ENCODE peak calls at places on chromosomes 6 and 20, in five cellular contexts. H is fibroblast of lung, W is A549, I is left lung, M is brain microvascular endothelial cell. Y is an unnamed sample.

GRCh38 chr6:32298632-32299336 is 72.9 kb downstream of the TSBP1 start:
- DNase-seq in I (no peak), W (peak; percentile 3), M (no peak), H (peak; percentile 23), Y (no peak)

GRCh38 chr6:166313255-166314070 is 5.3 kb upstream of the PRR18 start:
- DNase-seq in M (no peak), H (peak; percentile 58), I (peak; percentile 84), W (peak; percentile 31), Y (peak; percentile 61)

GRCh38 chr20:3330046-3330741 is 77.3 kb downstream of the DNAAF9 start:
- DNase-seq in H (peak; percentile 61), I (no peak), W (no peak), M (no peak), Y (no peak)

GRCh38 chr20:32779500-32780215 is 17.5 kb downstream of the DNMT3B start:
- DNase-seq in H (no peak), I (no peak), W (no peak), M (no peak), Y (no peak)

GRCh38 chr6:42084889-42085288 is 34.6 kb downstream of the TAF8 start:
- DNase-seq in H (peak; percentile 35), I (no peak), W (peak; percentile 25), M (no peak), Y (no peak)

GRCh38 chr6:81789303-81789702 is 36.8 kb upstream of the TENT5A start:
- DNase-seq in M (no peak), W (no peak), H (no peak), I (no peak), Y (no peak)

GRCh38 chr6:108738684-108739406 is 109.4 kb upstream of the ARMC2 start:
- DNase-seq in H (no peak), W (no peak), I (no peak), M (no peak), Y (no peak)

GRCh38 chr6:78347191-78347916 is 520.0 kb upstream of the IRAK1BP1 start:
- DNase-seq in W (no peak), H (no peak), M (peak; percentile 31), I (no peak), Y (no peak)

GRCh38 chr6:116268589-116269293 is 11.0 kb downstream of the TSPYL1 start:
- DNase-seq in M (peak; percentile 67), I (no peak), H (peak; percentile 90), W (peak; percentile 44), Y (no peak)

GRCh38 chr6:34273242-34273805 is 24.5 kb upstream of the SMIM29 start:
- DNase-seq in H (peak; percentile 11), M (peak; percentile 32), W (no peak), I (no peak), Y (no peak)

GRCh38 chr20:36836591-36837329 is 39.2 kb upstream of the TLDC2 start:
- DNase-seq in W (peak; percentile 69), H (peak; percentile 61), I (peak; percentile 86), M (peak; percentile 67), Y (peak; percentile 77)

GRCh38 chr20:44990957-44991356 is 24.6 kb downstream of the STK4 start:
- DNase-seq in W (no peak), M (no peak), I (no peak), H (peak; percentile 6), Y (no peak)
- H3K27ac ChIP-seq in W (no peak overlapping the region), M (no peak overlapping the region), I (peak overlapping the region; percentile 15), H (no peak overlapping the region), Y (peak overlapping the region; percentile 31)

GRCh38 chr6:89352329-89353117 is at the start of gene UBE2J1:
- DNase-seq in H (peak; percentile 94), I (peak; percentile 100), W (peak; percentile 48), M (peak; percentile 90), Y (peak; percentile 97)
- TF ChIP-seq CTCF in H (no peak), I (peak; percentile 8), W (no peak), M (no peak), Y (no peak)

GRCh38 chr6:7484666-7485065 is 56.8 kb upstream of the DSP start:
- DNase-seq in I (no peak), M (no peak), H (no peak), W (no peak), Y (no peak)

GRCh38 chr6:7475081-7475480 is 66.4 kb upstream of the DSP start:
- DNase-seq in W (no peak), H (no peak), M (no peak), I (no peak), Y (no peak)

GRCh38 chr6:7473805-7474329 is 67.6 kb upstream of the DSP start:
- DNase-seq in M (no peak), W (no peak), H (no peak), I (no peak), Y (no peak)

DNA sequence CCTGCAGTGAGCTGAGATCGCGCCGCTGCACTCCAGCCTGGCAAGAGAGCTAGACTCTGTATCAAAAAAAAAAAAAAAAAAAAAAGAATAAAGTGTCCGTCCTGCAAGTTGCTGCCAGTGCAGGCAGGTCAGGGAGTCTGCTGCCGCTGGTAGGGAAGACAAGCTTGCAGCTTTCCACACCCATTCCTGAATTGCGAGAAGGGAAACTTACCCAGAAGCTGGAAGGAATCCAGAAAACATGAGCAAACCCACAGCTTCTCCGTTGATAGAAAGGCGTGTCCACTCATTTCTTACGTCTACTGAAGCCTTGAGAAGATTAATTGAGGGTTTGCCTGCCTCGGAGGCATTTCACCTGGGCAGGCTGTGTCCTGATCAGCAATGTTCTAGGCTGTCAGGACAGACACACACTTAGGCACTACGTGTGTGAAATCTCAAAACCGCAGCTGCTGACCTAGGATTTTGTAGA is 61.6 kb upstream of the DSP start:
- DNase-seq in H (peak; percentile 16), W (peak; percentile 51), I (no peak), M (no peak), Y (peak; percentile 64)
- H3K27ac ChIP-seq in H (no peak overlapping the region), W (peak overlapping the region; percentile 64), I (no peak overlapping the region), M (no peak overlapping the region), Y (peak overlapping the region; percentile 71)

GRCh38 chr20:2282181-2282580 is 13.6 kb upstream of the TGM3 start:
- DNase-seq in W (no peak), H (no peak), I (no peak), M (no peak), Y (no peak)

GRCh38 chr20:2280083-2280482 is 15.7 kb upstream of the TGM3 start:
- DNase-seq in M (no peak), H (no peak), I (no peak), W (no peak), Y (no peak)

GRCh38 chr20:2279245-2279779 is 16.5 kb upstream of the TGM3 start:
- DNase-seq in H (no peak), W (no peak), M (no peak), I (no peak), Y (no peak)

GRCh38 chr20:2283706-2284423 is 11.9 kb upstream of the TGM3 start:
- DNase-seq in M (no peak), I (no peak), H (no peak), W (no peak), Y (no peak)

DNA sequence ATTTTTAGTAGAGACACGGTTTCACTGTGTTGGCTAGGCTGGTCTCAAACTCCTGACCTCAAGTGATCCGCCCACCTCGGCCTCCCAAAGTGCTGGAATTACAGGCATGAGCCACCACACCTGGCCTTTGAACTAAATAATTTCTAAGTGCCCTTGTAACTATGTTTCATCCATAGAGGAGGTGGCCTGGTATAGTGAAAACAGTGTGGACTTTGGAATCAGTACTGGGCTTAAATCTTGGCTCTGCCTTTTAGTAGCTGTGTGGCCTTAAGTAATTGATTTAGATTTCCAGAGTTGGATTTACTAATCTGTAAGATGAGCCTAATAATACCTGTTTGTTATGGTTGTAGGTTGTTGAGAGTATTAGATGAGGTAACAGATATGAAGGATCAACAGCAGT is 14.2 kb upstream of the TGM3 start:
- DNase-seq in W (no peak), H (no peak), I (no peak), M (no peak), Y (no peak)
- TF ChIP-seq CTCF in W (no peak), H (no peak), I (no peak), M (no peak), Y (no peak)

DNA sequence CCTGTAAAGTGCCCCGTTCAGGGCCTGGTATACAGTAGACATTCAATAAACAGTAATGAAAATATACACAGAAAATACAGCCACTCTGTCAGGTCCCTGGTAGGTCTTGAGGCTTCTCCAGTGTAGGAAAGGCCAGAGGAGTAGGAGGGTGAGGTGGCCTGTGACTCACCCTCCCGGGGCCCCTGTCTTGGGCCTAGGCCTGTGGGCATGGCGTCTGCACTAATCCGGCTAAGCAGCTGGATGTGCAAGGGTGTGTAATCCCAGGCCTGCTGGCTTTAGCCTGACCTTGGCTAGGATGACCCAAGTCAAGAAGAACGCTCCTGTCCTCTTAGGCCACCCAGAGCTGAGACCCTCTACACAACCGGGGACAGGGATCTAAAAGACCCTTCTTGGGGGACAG is 84.9 kb downstream of the KCNB1 start:
- DNase-seq in M (peak; percentile 18), W (peak; percentile 25), H (peak; percentile 28), I (no peak), Y (no peak)
- H3K27ac ChIP-seq in M (no peak overlapping the region), W (peak overlapping the region; percentile 42), H (no peak overlapping the region), I (no peak overlapping the region), Y (peak overlapping the region; percentile 13)

DNA sequence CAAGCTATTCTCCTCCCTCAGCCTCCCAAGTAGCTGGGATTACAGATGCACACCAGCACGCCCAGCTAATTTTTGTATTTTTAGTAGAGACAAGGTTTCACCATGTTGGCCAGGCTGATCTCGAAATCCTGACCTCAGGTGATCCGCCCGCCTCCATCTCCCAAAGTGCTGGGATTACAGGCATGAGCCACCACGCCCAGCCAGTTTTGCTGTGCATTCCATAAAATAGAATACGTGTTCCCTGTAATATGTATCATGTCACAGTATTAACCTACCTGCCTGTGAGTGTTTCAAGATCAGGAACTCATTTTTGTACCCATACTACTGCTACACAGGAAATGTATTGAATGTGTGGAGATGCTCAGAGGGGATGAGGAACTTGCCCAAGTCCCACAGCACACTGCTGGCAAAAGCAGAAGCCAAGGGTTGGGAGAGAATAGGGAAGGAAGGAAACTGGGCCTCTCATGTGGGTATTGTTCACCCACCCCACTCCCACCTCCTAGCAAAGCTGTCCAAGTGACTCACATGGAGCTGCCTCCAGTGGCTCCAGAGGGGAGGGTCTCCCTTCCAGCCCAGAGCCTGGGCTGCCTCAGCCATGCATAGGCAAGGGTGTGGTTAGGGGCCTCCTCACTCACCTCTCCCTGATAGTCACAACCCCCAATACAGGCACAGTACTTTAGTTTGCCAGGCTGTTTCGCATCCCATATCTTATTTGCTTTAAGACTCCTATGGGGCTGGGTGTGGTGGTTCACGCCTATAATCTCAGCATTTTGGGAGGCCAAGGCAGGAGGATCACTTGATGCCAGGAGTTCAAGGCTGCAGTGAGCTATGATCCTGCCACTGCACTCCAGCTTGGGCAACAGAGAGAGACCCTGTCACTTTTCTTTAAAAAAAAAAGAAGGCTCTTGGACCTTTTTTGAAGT is 9.4 kb downstream of the HM13 start:
- DNase-seq in I (no peak), W (no peak), H (peak; percentile 59), M (no peak), Y (no peak)
- TF ChIP-seq CTCF in I (no peak), W (no peak), H (no peak), M (no peak), Y (no peak)

Y was measured in Peyer's patch.